ENCODE peak calls at places on chromosomes 11 and 22, in six cellular contexts. H is nephron progenitor cell; L is A549; U is stimulated activated CD8-positive, alpha-beta memory T cell treated with anti-CD3 and anti-CD28 coated beads, Interleukin-2, amount 100 ng/mL, for 1 hour; G is G401; R is iPS DF 19.7. T is an unnamed sample.

GRCh38 chr11:72836111-72836510 is 21.9 kb downstream of the ATG16L2 start:
- DNase-seq in G (no peak), L (no peak), U (no peak), R (no peak), H (no peak), T (no peak)

GRCh38 chr22:31098633-31099110 is 8.7 kb downstream of the SELENOM start:
- DNase-seq in H (peak; percentile 72), R (no peak), U (no peak), L (no peak), G (no peak), T (no peak)

GRCh38 chr22:26893034-26893710 is 235.8 kb downstream of the MIAT start:
- DNase-seq in L (no peak), U (no peak), H (no peak), R (no peak), G (no peak), T (no peak)

GRCh38 chr11:95248666-95249467 is 17.9 kb upstream of the SESN3 start:
- DNase-seq in U (no peak), R (no peak), G (no peak), L (no peak), H (no peak), T (no peak)

GRCh38 chr22:37267128-37267587 is 15.2 kb upstream of the CYTH4 start:
- DNase-seq in R (no peak), G (no peak), L (peak; percentile 26), H (peak; percentile 83), U (peak; percentile 52), T (no peak)

GRCh38 chr11:79440451-79441158 is at the start of gene TENM4:
- DNase-seq in R (no peak), H (peak; percentile 78), U (no peak), L (no peak), G (peak; percentile 35), T (peak; percentile 47)

GRCh38 chr22:38284042-38284402 is 11.2 kb upstream of the TMEM184B start:
- DNase-seq in L (no peak), G (no peak), U (no peak), H (no peak), R (no peak), T (no peak)

GRCh38 chr11:394034-394857 is at the start of gene PKP3:
- DNase-seq in H (no peak), G (no peak), R (no peak), L (peak; percentile 86), U (no peak), T (no peak)

GRCh38 chr11:3207530-3208189 is 11.0 kb downstream of the MRGPRG start:
- DNase-seq in R (no peak), H (no peak), G (peak; percentile 98), L (no peak), U (no peak), T (no peak)

T was measured in NT2/D1.